ENCODE peak calls at places on chromosomes 13 and 19, in ten cellular contexts. W, I, A, K, T, S, D, J, N and P are unnamed samples.

GRCh38 chr13:76865996-76866503 is 20.2 kb downstream of the KCTD12 start:
- DNase-seq in D (no peak), N (no peak), K (no peak), I (no peak), S (no peak), A (no peak), W (no peak), T (no peak), J (no peak), P (no peak)

GRCh38 chr13:95087746-95088305 is 213.4 kb downstream of the ABCC4 start:
- DNase-seq in K (peak), J (no peak), S (no peak), I (no peak), N (no peak), W (no peak), D (no peak), A (no peak), T (no peak), P (peak)

GRCh38 chr19:54383330-54383729 is 18.6 kb upstream of the LAIR1 start:
- DNase-seq in J (no peak), I (no peak), K (no peak), N (no peak), A (no peak), T (no peak), S (no peak), D (no peak), W (no peak), P (no peak)

GRCh38 chr13:27131202-27131623 is 40.4 kb downstream of the USP12 start:
- DNase-seq in S (no peak), I (no peak), J (no peak), K (peak), D (no peak), A (peak), W (no peak), T (no peak), N (peak), P (peak)

GRCh38 chr13:95382411-95382810 is 81.2 kb upstream of the ABCC4 start:
- DNase-seq in J (no peak), D (no peak), S (no peak), A (no peak), W (no peak), I (no peak), N (no peak), T (no peak), K (no peak), P (no peak)

GRCh38 chr13:28820099-28821051 is at the start of gene MTUS2:
- DNase-seq in T (no peak), I (peak), K (peak), J (no peak), N (no peak), A (no peak), W (peak), S (no peak), D (no peak), P (peak)

GRCh38 chr13:86585826-86586225 is 786.6 kb upstream of the SLITRK6 start:
- DNase-seq in T (no peak), S (no peak), W (no peak), N (no peak), J (peak), D (peak), A (no peak), K (peak), I (no peak), P (no peak)

GRCh38 chr13:109629737-109630136 is 156.6 kb downstream of the IRS2 start:
- DNase-seq in T (no peak), I (no peak), W (no peak), A (no peak), D (no peak), K (no peak), N (no peak), J (no peak), S (no peak), P (no peak)

GRCh38 chr19:29120471-29120870 is 92.5 kb downstream of the UQCRFS1 start:
- DNase-seq in A (no peak), I (no peak), T (no peak), N (no peak), W (no peak), D (no peak), S (no peak), J (no peak), K (no peak), P (no peak)

GRCh38 chr13:44243198-44243852 is 130.3 kb upstream of the SERP2 start:
- DNase-seq in S (peak), I (peak), D (no peak), K (peak), W (peak), J (no peak), N (no peak), A (no peak), T (no peak), P (peak)

GRCh38 chr13:114027046-114027760 is 53.3 kb upstream of the C13orf46 start:
- DNase-seq in T (no peak), S (no peak), J (no peak), I (no peak), W (no peak), N (no peak), A (no peak), D (no peak), K (no peak), P (no peak)

GRCh38 chr13:27427663-27428062 is 3.2 kb downstream of the GTF3A start:
- DNase-seq in D (no peak), K (no peak), S (no peak), J (no peak), T (no peak), N (no peak), A (no peak), I (no peak), W (no peak), P (no peak)

GRCh38 chr19:14977128-14977527 is 2.5 kb downstream of the SLC1A6 start:
- DNase-seq in S (no peak), I (no peak), W (no peak), D (no peak), J (no peak), T (no peak), N (no peak), A (no peak), K (no peak), P (no peak)

GRCh38 chr13:36051082-36051481 is 80.1 kb downstream of the DCLK1 start:
- DNase-seq in T (no peak), S (no peak), I (no peak), A (no peak), N (no peak), K (peak), J (no peak), D (peak), W (no peak), P (no peak)

GRCh38 chr19:23351806-23352205 is 43.5 kb downstream of the ZNF91 start:
- DNase-seq in J (no peak), I (no peak), D (no peak), A (no peak), S (no peak), N (no peak), W (no peak), T (no peak), K (no peak), P (no peak)

GRCh38 chr19:49436381-49437017 is 4.8 kb downstream of the SLC17A7 start:
- DNase-seq in D (no peak), J (no peak), A (peak), T (no peak), I (peak), W (peak), K (peak), N (peak), S (no peak), P (no peak)

GRCh38 chr13:104286566-104287290 is 1220.5 kb upstream of the SLC10A2 start:
- DNase-seq in I (no peak), W (peak), J (no peak), T (no peak), S (no peak), N (no peak), K (no peak), A (no peak), D (no peak), P (no peak)

GRCh38 chr19:50496189-50497029 is 14.6 kb downstream of the JOSD2 start:
- DNase-seq in N (no peak), T (no peak), S (no peak), K (no peak), J (peak), W (peak), D (no peak), I (no peak), A (no peak), P (peak)

GRCh38 chr19:30381366-30381765 is 9.2 kb downstream of the ZNF536 start:
- DNase-seq in K (no peak), A (no peak), D (no peak), S (no peak), J (no peak), N (no peak), W (no peak), I (no peak), T (no peak), P (no peak)

GRCh38 chr13:80508031-80508430 is 167.1 kb upstream of the SPRY2 start:
- DNase-seq in K (no peak), N (no peak), J (no peak), T (no peak), D (peak), W (no peak), S (no peak), A (no peak), I (no peak), P (no peak)

GRCh38 chr13:114140131-114140908 is 7.9 kb upstream of the RASA3 start:
- DNase-seq in T (no peak), N (peak), A (no peak), J (no peak), D (no peak), K (no peak), S (no peak), I (peak), W (no peak), P (no peak)

GRCh38 chr19:47094557-47095517 is 18.7 kb downstream of the ZC3H4 start:
- DNase-seq in K (peak), T (no peak), N (no peak), J (peak), A (no peak), S (no peak), I (no peak), D (no peak), W (no peak), P (peak)

GRCh38 chr13:96650301-96650886 is 343.9 kb downstream of the OXGR1 start:
- DNase-seq in T (no peak), N (no peak), J (no peak), A (no peak), I (no peak), W (no peak), K (peak), D (peak), S (no peak), P (peak)

GRCh38 chr19:4115818-4116385 is 8.0 kb downstream of the MAP2K2 start:
- DNase-seq in K (no peak), I (no peak), S (no peak), A (no peak), D (no peak), J (no peak), N (no peak), T (no peak), W (no peak), P (no peak)

GRCh38 chr13:39049274-39049673 is 11.0 kb downstream of the NHLRC3 start:
- DNase-seq in I (no peak), A (no peak), K (no peak), N (no peak), T (no peak), S (no peak), J (no peak), D (no peak), W (no peak), P (no peak)

GRCh38 chr19:3443840-3444694 is 36.3 kb downstream of the SMIM24 start:
- DNase-seq in N (no peak), W (peak), D (no peak), T (no peak), A (no peak), S (no peak), J (no peak), I (no peak), K (peak), P (no peak)

GRCh38 chr19:13252569-13253335 is 102.5 kb downstream of the IER2 start:
- DNase-seq in J (no peak), S (no peak), K (no peak), T (no peak), W (peak), A (no peak), D (no peak), I (no peak), N (no peak), P (no peak)

GRCh38 chr19:15702590-15702930 is 25.3 kb upstream of the OR10H2 start:
- DNase-seq in S (peak), D (no peak), I (no peak), K (peak), A (no peak), J (peak), W (peak), N (peak), T (no peak), P (peak)

GRCh38 chr19:38741670-38742069 is 2.6 kb downstream of the CAPN12 start:
- DNase-seq in N (no peak), A (no peak), T (no peak), I (no peak), K (no peak), S (no peak), W (peak), D (no peak), J (no peak), P (no peak)

GRCh38 chr13:65768545-65768944 is 1461.6 kb downstream of the PCDH9 start:
- DNase-seq in A (no peak), W (peak), S (no peak), N (no peak), I (no peak), K (no peak), T (no peak), J (no peak), D (no peak), P (no peak)

GRCh38 chr13:112893570-112894422 is 75.2 kb upstream of the MCF2L start:
- DNase-seq in W (peak), T (no peak), I (peak), S (peak), J (peak), N (peak), D (no peak), A (no peak), K (peak), P (peak)